ENCODE peak calls at places on chromosomes 3 and 15, in eight cellular contexts. One of them, this sample, is unnamed.

GRCh38 chr3:149368850-149369497 is 8.5 kb downstream of the TM4SF1 start:
- DNase-seq in fibroblast of mammary gland: no peak
- DNase-seq in choroid plexus epithelial cell: no peak
- DNase-seq in esophagus muscularis mucosa: no peak
- DNase-seq in B cell: no peak
- DNase-seq in body of pancreas: no peak
- DNase-seq in fibroblast of lung: no peak
- DNase-seq in tibial artery: no peak
- DNase-seq in this sample: no peak

GRCh38 chr3:11465744-11466611 is 177.7 kb downstream of the VGLL4 start:
- DNase-seq in fibroblast of mammary gland: peak; percentile 97
- DNase-seq in choroid plexus epithelial cell: peak; percentile 90
- DNase-seq in esophagus muscularis mucosa: no peak
- DNase-seq in B cell: no peak
- DNase-seq in body of pancreas: peak; percentile 35
- DNase-seq in fibroblast of lung: peak; percentile 87
- DNase-seq in tibial artery: peak; percentile 83
- DNase-seq in this sample: no peak

GRCh38 chr3:94440767-94441493 is 378.1 kb downstream of the NSUN3 start:
- DNase-seq in fibroblast of mammary gland: peak; percentile 64
- DNase-seq in choroid plexus epithelial cell: peak; percentile 89
- DNase-seq in esophagus muscularis mucosa: no peak
- DNase-seq in B cell: no peak
- DNase-seq in body of pancreas: no peak
- DNase-seq in fibroblast of lung: peak; percentile 73
- DNase-seq in tibial artery: no peak
- DNase-seq in this sample: no peak

GRCh38 chr15:63156708-63157065 is 590 bp downstream of the RPS27L start:
- DNase-seq in fibroblast of mammary gland: peak; percentile 50
- DNase-seq in choroid plexus epithelial cell: peak; percentile 76
- DNase-seq in esophagus muscularis mucosa: no peak
- DNase-seq in B cell: peak; percentile 19
- DNase-seq in body of pancreas: peak; percentile 24
- DNase-seq in fibroblast of lung: peak; percentile 51
- DNase-seq in tibial artery: peak; percentile 72
- DNase-seq in this sample: no peak

GRCh38 chr3:134711284-134711683 is 60.5 kb upstream of the KY start:
- DNase-seq in fibroblast of mammary gland: peak; percentile 54
- DNase-seq in choroid plexus epithelial cell: peak; percentile 24
- DNase-seq in esophagus muscularis mucosa: peak; percentile 45
- DNase-seq in B cell: no peak
- DNase-seq in body of pancreas: no peak
- DNase-seq in fibroblast of lung: no peak
- DNase-seq in tibial artery: no peak
- DNase-seq in this sample: no peak

GRCh38 chr3:155712008-155712407 is 32.9 kb downstream of the PLCH1 start:
- DNase-seq in fibroblast of mammary gland: peak; percentile 71
- DNase-seq in choroid plexus epithelial cell: no peak
- DNase-seq in esophagus muscularis mucosa: no peak
- DNase-seq in B cell: no peak
- DNase-seq in body of pancreas: no peak
- DNase-seq in fibroblast of lung: no peak
- DNase-seq in tibial artery: no peak
- DNase-seq in this sample: peak; percentile 8

GRCh38 chr3:108474581-108474980 is 35.8 kb downstream of the MYH15 start:
- DNase-seq in fibroblast of mammary gland: no peak
- DNase-seq in choroid plexus epithelial cell: peak; percentile 53
- DNase-seq in esophagus muscularis mucosa: no peak
- DNase-seq in B cell: no peak
- DNase-seq in body of pancreas: no peak
- DNase-seq in fibroblast of lung: peak; percentile 18
- DNase-seq in tibial artery: no peak
- DNase-seq in this sample: no peak

GRCh38 chr3:135159848-135160247 is 364.8 kb downstream of the EPHB1 start:
- DNase-seq in fibroblast of mammary gland: no peak
- DNase-seq in choroid plexus epithelial cell: no peak
- DNase-seq in esophagus muscularis mucosa: no peak
- DNase-seq in B cell: no peak
- DNase-seq in body of pancreas: no peak
- DNase-seq in fibroblast of lung: no peak
- DNase-seq in tibial artery: no peak
- DNase-seq in this sample: no peak

GRCh38 chr3:49901351-49902339 is 2.0 kb downstream of the MST1R start:
- DNase-seq in fibroblast of mammary gland: peak; percentile 15
- DNase-seq in choroid plexus epithelial cell: no peak
- DNase-seq in esophagus muscularis mucosa: no peak
- DNase-seq in B cell: no peak
- DNase-seq in body of pancreas: no peak
- DNase-seq in fibroblast of lung: peak; percentile 34
- DNase-seq in tibial artery: no peak
- DNase-seq in this sample: no peak

GRCh38 chr3:37999836-38000235 is 9.2 kb downstream of the VILL start:
- DNase-seq in fibroblast of mammary gland: no peak
- DNase-seq in choroid plexus epithelial cell: no peak
- DNase-seq in esophagus muscularis mucosa: no peak
- DNase-seq in B cell: no peak
- DNase-seq in body of pancreas: peak; percentile 6
- DNase-seq in fibroblast of lung: no peak
- DNase-seq in tibial artery: peak; percentile 59
- DNase-seq in this sample: no peak

GRCh38 chr15:34783986-34784385 is 11.4 kb downstream of the ACTC1 start:
- DNase-seq in fibroblast of mammary gland: no peak
- DNase-seq in choroid plexus epithelial cell: no peak
- DNase-seq in esophagus muscularis mucosa: no peak
- DNase-seq in B cell: no peak
- DNase-seq in body of pancreas: no peak
- DNase-seq in fibroblast of lung: no peak
- DNase-seq in tibial artery: no peak
- DNase-seq in this sample: no peak

GRCh38 chr3:127787071-127787490 is 35.2 kb downstream of the MGLL start:
- DNase-seq in fibroblast of mammary gland: peak; percentile 36
- DNase-seq in choroid plexus epithelial cell: no peak
- DNase-seq in esophagus muscularis mucosa: no peak
- DNase-seq in B cell: no peak
- DNase-seq in body of pancreas: no peak
- DNase-seq in fibroblast of lung: no peak
- DNase-seq in tibial artery: peak; percentile 78
- DNase-seq in this sample: no peak

GRCh38 chr3:28726840-28727239 is 378.2 kb upstream of the AZI2 start:
- DNase-seq in fibroblast of mammary gland: peak; percentile 52
- DNase-seq in choroid plexus epithelial cell: peak; percentile 34
- DNase-seq in esophagus muscularis mucosa: no peak
- DNase-seq in B cell: no peak
- DNase-seq in body of pancreas: peak; percentile 73
- DNase-seq in fibroblast of lung: peak; percentile 27
- DNase-seq in tibial artery: peak; percentile 65
- DNase-seq in this sample: no peak

GRCh38 chr3:141686477-141687280 is 51.4 kb upstream of the RNF7 start:
- DNase-seq in fibroblast of mammary gland: peak; percentile 84
- DNase-seq in choroid plexus epithelial cell: peak; percentile 62
- DNase-seq in esophagus muscularis mucosa: no peak
- DNase-seq in B cell: no peak
- DNase-seq in body of pancreas: peak; percentile 27
- DNase-seq in fibroblast of lung: peak; percentile 84
- DNase-seq in tibial artery: peak; percentile 83
- DNase-seq in this sample: no peak

GRCh38 chr3:161508852-161509477 is 12.4 kb downstream of the OTOL1 start:
- DNase-seq in fibroblast of mammary gland: peak; percentile 28
- DNase-seq in choroid plexus epithelial cell: peak; percentile 18
- DNase-seq in esophagus muscularis mucosa: no peak
- DNase-seq in B cell: no peak
- DNase-seq in body of pancreas: no peak
- DNase-seq in fibroblast of lung: peak; percentile 8
- DNase-seq in tibial artery: no peak
- DNase-seq in this sample: no peak

GRCh38 chr15:81888748-81889479 is 156.9 kb downstream of the MEX3B start:
- DNase-seq in fibroblast of mammary gland: no peak
- DNase-seq in choroid plexus epithelial cell: peak; percentile 20
- DNase-seq in esophagus muscularis mucosa: peak; percentile 86
- DNase-seq in B cell: no peak
- DNase-seq in body of pancreas: no peak
- DNase-seq in fibroblast of lung: peak; percentile 81
- DNase-seq in tibial artery: peak; percentile 74
- DNase-seq in this sample: no peak

GRCh38 chr3:155908086-155908485 is 37.6 kb downstream of the GMPS start:
- DNase-seq in fibroblast of mammary gland: no peak
- DNase-seq in choroid plexus epithelial cell: no peak
- DNase-seq in esophagus muscularis mucosa: no peak
- DNase-seq in B cell: no peak
- DNase-seq in body of pancreas: no peak
- DNase-seq in fibroblast of lung: no peak
- DNase-seq in tibial artery: no peak
- DNase-seq in this sample: no peak

GRCh38 chr3:131896285-131896684 is 138.5 kb downstream of the CPNE4 start:
- DNase-seq in fibroblast of mammary gland: no peak
- DNase-seq in choroid plexus epithelial cell: no peak
- DNase-seq in esophagus muscularis mucosa: no peak
- DNase-seq in B cell: no peak
- DNase-seq in body of pancreas: no peak
- DNase-seq in fibroblast of lung: no peak
- DNase-seq in tibial artery: no peak
- DNase-seq in this sample: no peak

GRCh38 chr3:179558742-179559364 is 3.9 kb upstream of the ACTL6A start:
- DNase-seq in fibroblast of mammary gland: peak; percentile 77
- DNase-seq in choroid plexus epithelial cell: peak; percentile 94
- DNase-seq in esophagus muscularis mucosa: no peak
- DNase-seq in B cell: peak; percentile 65
- DNase-seq in body of pancreas: peak; percentile 48
- DNase-seq in fibroblast of lung: peak; percentile 84
- DNase-seq in tibial artery: peak; percentile 70
- DNase-seq in this sample: no peak

GRCh38 chr15:32994810-32995424 is 199.6 kb downstream of the FMN1 start:
- DNase-seq in fibroblast of mammary gland: peak; percentile 71
- DNase-seq in choroid plexus epithelial cell: peak; percentile 83
- DNase-seq in esophagus muscularis mucosa: no peak
- DNase-seq in B cell: peak; percentile 11
- DNase-seq in body of pancreas: no peak
- DNase-seq in fibroblast of lung: peak; percentile 82
- DNase-seq in tibial artery: no peak
- DNase-seq in this sample: no peak

GRCh38 chr3:171846594-171846993 is 3.4 kb downstream of the TMEM212 start:
- DNase-seq in fibroblast of mammary gland: peak; percentile 57
- DNase-seq in choroid plexus epithelial cell: peak; percentile 80
- DNase-seq in esophagus muscularis mucosa: no peak
- DNase-seq in B cell: no peak
- DNase-seq in body of pancreas: no peak
- DNase-seq in fibroblast of lung: peak; percentile 40
- DNase-seq in tibial artery: no peak
- DNase-seq in this sample: peak; percentile 12

DNA sequence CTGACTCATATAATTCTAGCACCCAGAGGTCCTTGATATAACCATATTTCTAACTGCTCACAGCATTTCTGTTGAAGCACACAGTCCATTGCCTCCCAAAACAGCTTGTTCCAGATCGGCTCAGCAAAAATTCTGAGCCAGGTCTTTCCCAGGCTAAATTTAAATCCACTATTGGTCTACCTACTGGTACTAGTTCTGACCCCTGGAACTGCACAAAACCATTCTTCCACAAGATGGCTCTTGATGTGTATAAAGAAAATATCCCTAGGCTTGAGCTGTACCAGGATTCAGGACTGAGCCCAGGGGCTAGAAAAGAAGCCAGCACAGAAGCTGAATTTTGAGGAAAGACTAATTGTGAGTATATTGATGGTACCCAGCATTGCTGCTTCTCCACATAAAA is 75.4 kb upstream of the ABHD17C start:
- DNase-seq in fibroblast of mammary gland: peak; percentile 33
- DNase-seq in choroid plexus epithelial cell: peak; percentile 73
- DNase-seq in esophagus muscularis mucosa: peak; percentile 10
- DNase-seq in B cell: no peak
- DNase-seq in body of pancreas: no peak
- DNase-seq in fibroblast of lung: peak; percentile 38
- DNase-seq in tibial artery: no peak
- DNase-seq in this sample: no peak
- TF ChIP-seq CTCF in fibroblast of mammary gland: peak; percentile 18
- TF ChIP-seq CTCF in choroid plexus epithelial cell: peak; percentile 56
- TF ChIP-seq CTCF in esophagus muscularis mucosa: peak; percentile 47
- TF ChIP-seq CTCF in B cell: no peak
- TF ChIP-seq CTCF in body of pancreas: no peak
- TF ChIP-seq CTCF in fibroblast of lung: peak; percentile 34
- TF ChIP-seq CTCF in tibial artery: peak; percentile 12
- TF ChIP-seq CTCF in this sample: no peak

DNA sequence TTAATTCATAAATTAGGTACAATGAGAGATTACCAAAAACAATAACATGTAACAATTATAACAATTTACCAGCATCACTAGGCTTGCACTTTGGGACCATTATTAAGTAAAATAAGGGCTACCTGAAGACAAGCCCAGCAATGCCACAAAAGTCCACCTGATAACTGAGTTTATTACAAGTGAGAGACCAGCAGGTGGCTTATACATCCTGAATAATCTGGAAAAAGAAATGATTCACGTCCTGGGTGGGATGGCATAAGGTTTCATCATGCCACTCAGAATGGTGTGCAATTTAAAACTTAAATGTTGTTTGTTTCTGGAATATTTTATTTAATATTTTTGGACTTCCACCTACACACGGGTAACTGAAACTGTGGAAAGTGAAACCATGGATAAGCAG is 1287.1 kb upstream of the GBE1 start:
- DNase-seq in fibroblast of mammary gland: no peak
- DNase-seq in choroid plexus epithelial cell: no peak
- DNase-seq in esophagus muscularis mucosa: no peak
- DNase-seq in B cell: no peak
- DNase-seq in body of pancreas: no peak
- DNase-seq in fibroblast of lung: no peak
- DNase-seq in tibial artery: no peak
- DNase-seq in this sample: no peak
- TF ChIP-seq CTCF in fibroblast of mammary gland: no peak
- TF ChIP-seq CTCF in choroid plexus epithelial cell: no peak
- TF ChIP-seq CTCF in esophagus muscularis mucosa: no peak
- TF ChIP-seq CTCF in B cell: no peak
- TF ChIP-seq CTCF in body of pancreas: no peak
- TF ChIP-seq CTCF in fibroblast of lung: no peak
- TF ChIP-seq CTCF in tibial artery: no peak
- TF ChIP-seq CTCF in this sample: no peak

DNA sequence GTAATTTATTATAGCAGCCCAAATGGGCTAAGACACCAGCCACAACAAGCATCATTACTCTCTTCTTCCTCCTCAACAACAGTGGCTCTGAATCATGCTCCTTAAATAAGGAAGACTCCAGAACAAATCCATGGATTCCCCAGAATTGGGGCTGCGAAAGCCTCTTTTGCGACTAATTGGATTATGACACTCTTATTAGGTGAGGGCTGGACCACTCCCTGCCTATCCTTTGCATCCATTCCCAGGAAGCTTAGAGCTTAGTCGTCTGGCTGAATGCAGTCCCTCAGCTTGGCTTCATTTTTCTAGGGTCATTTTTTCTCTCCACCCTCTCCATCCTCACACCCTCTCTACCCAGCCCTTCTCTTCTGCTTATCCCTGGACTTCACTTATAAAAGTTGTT is 227.7 kb downstream of the ZNF621 start:
- DNase-seq in fibroblast of mammary gland: no peak
- DNase-seq in choroid plexus epithelial cell: no peak
- DNase-seq in esophagus muscularis mucosa: no peak
- DNase-seq in B cell: no peak
- DNase-seq in body of pancreas: no peak
- DNase-seq in fibroblast of lung: no peak
- DNase-seq in tibial artery: no peak
- DNase-seq in this sample: no peak
- TF ChIP-seq CTCF in fibroblast of mammary gland: no peak
- TF ChIP-seq CTCF in choroid plexus epithelial cell: no peak
- TF ChIP-seq CTCF in esophagus muscularis mucosa: no peak
- TF ChIP-seq CTCF in B cell: no peak
- TF ChIP-seq CTCF in body of pancreas: no peak
- TF ChIP-seq CTCF in fibroblast of lung: no peak
- TF ChIP-seq CTCF in tibial artery: no peak
- TF ChIP-seq CTCF in this sample: no peak

GRCh38 chr15:42069025-42069424 is 25.3 kb downstream of the PLA2G4D start:
- DNase-seq in fibroblast of mammary gland: no peak
- DNase-seq in choroid plexus epithelial cell: no peak
- DNase-seq in esophagus muscularis mucosa: no peak
- DNase-seq in B cell: no peak
- DNase-seq in body of pancreas: no peak
- DNase-seq in fibroblast of lung: no peak
- DNase-seq in tibial artery: no peak
- DNase-seq in this sample: no peak
- TF ChIP-seq CTCF in fibroblast of mammary gland: no peak
- TF ChIP-seq CTCF in choroid plexus epithelial cell: peak; percentile 15
- TF ChIP-seq CTCF in esophagus muscularis mucosa: no peak
- TF ChIP-seq CTCF in B cell: no peak
- TF ChIP-seq CTCF in body of pancreas: no peak
- TF ChIP-seq CTCF in fibroblast of lung: no peak
- TF ChIP-seq CTCF in tibial artery: no peak
- TF ChIP-seq CTCF in this sample: no peak